ENCODE peak calls at places on chromosomes 12 and 14, in eight cellular contexts. C, P, B, J, Y, X, Z and E are unnamed samples.

GRCh38 chr12:95633049-95633545 is 81.8 kb upstream of the USP44 start:
- DNase-seq in X (peak; percentile 54), Z (no peak), Y (no peak), P (peak; percentile 77), J (peak; percentile 26), B (peak; percentile 91), C (no peak), E (peak; percentile 81)

GRCh38 chr14:101819251-101819990 is 57.9 kb downstream of the PPP2R5C start:
- DNase-seq in Y (no peak), X (no peak), P (no peak), C (no peak), J (peak; percentile 77), Z (no peak), B (no peak), E (no peak)

GRCh38 chr12:33649992-33650391 is 210.4 kb upstream of the SYT10 start:
- DNase-seq in Y (no peak), B (no peak), J (no peak), P (no peak), Z (no peak), C (no peak), X (peak; percentile 20), E (no peak)

GRCh38 chr12:120932058-120932457 is 27.9 kb upstream of the SPPL3 start:
- DNase-seq in B (no peak), X (no peak), C (no peak), J (no peak), Y (no peak), Z (no peak), P (no peak), E (no peak)

GRCh38 chr14:35046751-35047536 is 872 bp downstream of the FAM177A1 start:
- DNase-seq in Y (peak; percentile 38), X (no peak), P (no peak), C (peak; percentile 34), Z (no peak), B (peak; percentile 30), J (no peak), E (peak; percentile 47)

GRCh38 chr14:75879031-75879430 is 102.8 kb downstream of the TGFB3 start:
- DNase-seq in P (peak; percentile 78), B (peak; percentile 92), C (no peak), J (no peak), Z (no peak), X (no peak), Y (no peak), E (no peak)

GRCh38 chr12:88393017-88393767 is 187.1 kb downstream of the KITLG start:
- DNase-seq in B (peak; percentile 62), C (no peak), X (no peak), Y (peak; percentile 4), P (no peak), J (no peak), Z (no peak), E (peak; percentile 64)

GRCh38 chr12:38141239-38141638 is 175.3 kb upstream of the ALG10B start:
- DNase-seq in C (no peak), B (no peak), Z (no peak), J (no peak), Y (no peak), P (no peak), X (no peak), E (no peak)

GRCh38 chr12:32894566-32894965 is 2.0 kb downstream of the PKP2 start:
- DNase-seq in C (no peak), Z (no peak), J (no peak), P (no peak), Y (no peak), B (peak; percentile 61), X (no peak), E (peak; percentile 70)

GRCh38 chr12:120342567-120343537 is 15.3 kb upstream of the PLA2G1B start:
- DNase-seq in C (no peak), X (no peak), Y (no peak), J (no peak), Z (no peak), P (no peak), B (no peak), E (no peak)

GRCh38 chr12:9104087-9104486 is 11.6 kb downstream of the A2M start:
- DNase-seq in C (no peak), X (no peak), P (no peak), B (no peak), Z (no peak), J (no peak), Y (no peak), E (no peak)